ENCODE peak calls at places on chromosomes 3 and 15, in ten cellular contexts. K is dermis microvascular lymphatic vessel endothelial cell; Y is pancreas; V is KBM-7; E is lower leg skin; N is NCI-H1694; B is stimulated activated CD8-positive, alpha-beta memory T cell treated with anti-CD3 and anti-CD28 coated beads, Interleukin-7, amount 100 ng/mL, for 48 hours; S is HFF-Myc; J is GM23338; W is tibial nerve. G is an unnamed sample.

GRCh38 chr3:107884719-107885460 is 205.9 kb downstream of the CD47 start:
- DNase-seq in K (no peak), Y (no peak), V (peak; percentile 31), E (no peak), N (peak; percentile 10), B (no peak), S (peak; percentile 77), J (peak; percentile 31), W (no peak), G (peak; percentile 85)

GRCh38 chr3:26484140-26484539 is 138.4 kb upstream of the LRRC3B start:
- DNase-seq in K (no peak), Y (no peak), V (peak; percentile 9), E (no peak), N (no peak), B (no peak), S (no peak), J (peak; percentile 74), W (no peak), G (no peak)

GRCh38 chr15:64070965-64071851 is 22.4 kb downstream of the CIAO2A start:
- DNase-seq in K (no peak), Y (peak; percentile 72), V (no peak), E (peak; percentile 88), N (no peak), B (no peak), S (peak; percentile 55), J (no peak), W (peak; percentile 58), G (peak; percentile 90)

GRCh38 chr3:190356246-190356645 is 31.7 kb upstream of the CLDN16 start:
- DNase-seq in K (no peak), Y (no peak), V (no peak), E (no peak), N (no peak), B (no peak), S (no peak), J (no peak), W (no peak), G (no peak)

GRCh38 chr3:32460031-32460749 is 42.5 kb downstream of the CMTM6 start:
- DNase-seq in K (no peak), Y (no peak), V (peak; percentile 43), E (no peak), N (no peak), B (peak; percentile 33), S (no peak), J (peak; percentile 98), W (no peak), G (no peak)

GRCh38 chr3:10514407-10515069 is 9.2 kb upstream of the ATP2B2 start:
- DNase-seq in K (no peak), Y (no peak), V (no peak), E (no peak), N (no peak), B (no peak), S (no peak), J (no peak), W (no peak), G (no peak)

GRCh38 chr3:3038201-3038991 is 71.8 kb downstream of the IL5RA start:
- DNase-seq in K (no peak), Y (no peak), V (no peak), E (no peak), N (no peak), B (no peak), S (no peak), J (peak; percentile 27), W (no peak), G (peak; percentile 1)

GRCh38 chr15:77826006-77826695 is 193.4 kb upstream of the LINGO1 start:
- DNase-seq in K (no peak), Y (no peak), V (no peak), E (no peak), N (no peak), B (no peak), S (no peak), J (no peak), W (no peak), G (no peak)

GRCh38 chr3:165463546-165463945 is 267.4 kb upstream of the SLITRK3 start:
- DNase-seq in K (no peak), Y (no peak), V (no peak), E (no peak), N (no peak), B (no peak), S (no peak), J (no peak), W (no peak), G (no peak)

GRCh38 chr3:105518806-105519418 is 152.2 kb downstream of the ALCAM start:
- DNase-seq in K (peak; percentile 39), Y (no peak), V (peak; percentile 87), E (no peak), N (peak; percentile 63), B (no peak), S (peak; percentile 48), J (peak; percentile 80), W (peak; percentile 21), G (peak; percentile 60)

GRCh38 chr3:75781079-75781745 is 4.1 kb downstream of the ZNF717 start:
- DNase-seq in K (no peak), Y (no peak), V (no peak), E (no peak), N (no peak), B (no peak), S (no peak), J (no peak), W (no peak), G (no peak)

GRCh38 chr3:62242846-62243245 is 130.5 kb downstream of the FEZF2 start:
- DNase-seq in K (no peak), Y (no peak), V (no peak), E (no peak), N (no peak), B (no peak), S (no peak), J (peak; percentile 62), W (no peak), G (no peak)